ENCODE peak calls at places on chromosome 20, in ten cellular contexts. Y is Caco-2, J is body of pancreas, R is pancreas, S is choroid plexus epithelial cell, K is fibroblast of mammary gland, W is sigmoid colon, E is cardiac muscle cell, M is A549, V is uterus. H is an unnamed sample.

GRCh38 chr20:24578605-24579004 is 109.2 kb downstream of the SYNDIG1 start:
- DNase-seq in Y (no peak), J (no peak), R (no peak), S (no peak), K (no peak), W (no peak), E (no peak), M (no peak), V (no peak), H (no peak)

GRCh38 chr20:23114018-23114417 is 27.9 kb upstream of the CD93 start:
- DNase-seq in Y (no peak), J (no peak), R (no peak), S (peak; percentile 33), K (no peak), W (no peak), E (peak; percentile 47), M (no peak), V (no peak), H (peak; percentile 76)

GRCh38 chr20:51369503-51369902 is 173.0 kb downstream of the NFATC2 start:
- DNase-seq in Y (no peak), J (no peak), R (no peak), S (no peak), K (no peak), W (no peak), E (no peak), M (no peak), V (no peak), H (no peak)

GRCh38 chr20:11894072-11894471 is 23.6 kb upstream of the BTBD3 start:
- DNase-seq in Y (no peak), J (no peak), R (no peak), S (no peak), K (no peak), W (no peak), E (no peak), M (no peak), V (no peak), H (no peak)

GRCh38 chr20:53829086-53829703 is 235.6 kb upstream of the ZNF217 start:
- DNase-seq in Y (peak; percentile 42), J (peak; percentile 17), R (no peak), S (peak; percentile 97), K (peak; percentile 98), W (peak; percentile 68), E (peak; percentile 94), M (peak; percentile 91), V (peak; percentile 47), H (no peak)

GRCh38 chr20:854601-855000 is 21.1 kb downstream of the FAM110A start:
- DNase-seq in Y (no peak), J (no peak), R (no peak), S (no peak), K (no peak), W (no peak), E (no peak), M (no peak), V (no peak), H (no peak)

GRCh38 chr20:41081276-41081814 is 52.7 kb downstream of the TOP1 start:
- DNase-seq in Y (no peak), J (no peak), R (no peak), S (peak; percentile 90), K (peak; percentile 66), W (no peak), E (peak; percentile 30), M (no peak), V (no peak), H (no peak)

GRCh38 chr20:7161690-7162089 is 394.2 kb downstream of the BMP2 start:
- DNase-seq in Y (peak; percentile 53), J (no peak), R (no peak), S (peak; percentile 67), K (no peak), W (no peak), E (peak; percentile 34), M (peak; percentile 9), V (no peak), H (no peak)

GRCh38 chr20:1388706-1389483 is 4.0 kb downstream of the FKBP1A start:
- DNase-seq in Y (no peak), J (no peak), R (no peak), S (no peak), K (no peak), W (no peak), E (no peak), M (no peak), V (no peak), H (no peak)

GRCh38 chr20:53840462-53841000 is 229.9 kb downstream of the BCAS1 start:
- DNase-seq in Y (no peak), J (no peak), R (no peak), S (no peak), K (no peak), W (no peak), E (no peak), M (no peak), V (no peak), H (no peak)

GRCh38 chr20:16017656-16018055 is 555.6 kb downstream of the KIF16B start:
- DNase-seq in Y (no peak), J (no peak), R (no peak), S (no peak), K (peak; percentile 33), W (no peak), E (no peak), M (no peak), V (no peak), H (no peak)

GRCh38 chr20:25394276-25394675 is 3.6 kb upstream of the ABHD12 start:
- DNase-seq in Y (no peak), J (no peak), R (no peak), S (no peak), K (no peak), W (no peak), E (no peak), M (no peak), V (no peak), H (no peak)

GRCh38 chr20:62350629-62351422 is 16.3 kb downstream of the LAMA5 start:
- DNase-seq in Y (no peak), J (no peak), R (no peak), S (no peak), K (no peak), W (no peak), E (no peak), M (no peak), V (no peak), H (peak; percentile 20)

GRCh38 chr20:35618372-35619131 is 2.9 kb downstream of the SPAG4 start:
- DNase-seq in Y (peak; percentile 67), J (peak; percentile 41), R (peak; percentile 46), S (peak; percentile 58), K (peak; percentile 23), W (peak; percentile 72), E (peak; percentile 32), M (no peak), V (no peak), H (peak; percentile 34)

GRCh38 chr20:35618032-35618371 is 2.4 kb downstream of the SPAG4 start:
- DNase-seq in Y (no peak), J (no peak), R (no peak), S (no peak), K (no peak), W (no peak), E (no peak), M (no peak), V (no peak), H (no peak)

GRCh38 chr20:35617397-35618031 is 1.9 kb downstream of the SPAG4 start:
- DNase-seq in Y (peak; percentile 88), J (peak; percentile 75), R (peak; percentile 67), S (peak; percentile 73), K (peak; percentile 58), W (peak; percentile 84), E (peak; percentile 59), M (peak; percentile 75), V (peak; percentile 63), H (peak; percentile 73)

GRCh38 chr20:35620818-35621559 is 5.4 kb downstream of the SPAG4 start:
- DNase-seq in Y (no peak), J (no peak), R (no peak), S (no peak), K (no peak), W (peak; percentile 53), E (no peak), M (no peak), V (no peak), H (no peak)

GRCh38 chr20:35619196-35620095 is 3.8 kb downstream of the SPAG4 start:
- DNase-seq in Y (peak; percentile 98), J (peak; percentile 84), R (peak; percentile 82), S (peak; percentile 83), K (peak; percentile 80), W (peak; percentile 92), E (peak; percentile 86), M (peak; percentile 89), V (peak; percentile 78), H (peak; percentile 84)
- TF ChIP-seq CTCF in Y (peak; percentile 94), J (peak; percentile 23), R (no peak), S (peak; percentile 55), K (peak; percentile 29), W (peak; percentile 10), E (peak; percentile 53), M (peak; percentile 75), V (peak; percentile 32), H (peak; percentile 20)

DNA sequence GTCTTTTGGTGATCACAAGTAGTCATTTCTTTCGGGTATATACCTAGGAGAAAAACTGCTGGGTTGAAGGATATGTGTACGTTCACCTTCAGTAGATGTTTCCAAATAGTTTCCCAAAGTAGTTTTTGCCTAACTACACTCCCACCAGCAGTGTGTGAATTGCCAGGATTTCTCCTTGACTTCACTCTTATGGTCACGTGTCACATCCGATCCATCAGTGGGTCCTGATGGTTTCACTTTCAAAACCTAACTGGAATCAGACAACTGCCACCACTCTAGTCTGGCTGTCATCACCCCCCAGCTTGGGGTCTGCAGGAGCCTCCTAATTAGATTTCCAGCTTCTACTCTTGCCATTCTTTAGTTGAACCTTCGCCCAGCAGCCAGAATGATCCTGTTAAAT is 8.5 kb upstream of the SLC12A5 start:
- DNase-seq in Y (no peak), J (no peak), R (no peak), S (no peak), K (no peak), W (no peak), E (no peak), M (no peak), V (no peak), H (no peak)
- H3K4me3 ChIP-seq in Y (no peak overlapping the region), J (no peak overlapping the region), R (no peak overlapping the region), S (no peak overlapping the region), K (no peak overlapping the region), W (no peak overlapping the region), E (no peak overlapping the region), M (no peak overlapping the region), V (no peak overlapping the region), H (no peak overlapping the region)

DNA sequence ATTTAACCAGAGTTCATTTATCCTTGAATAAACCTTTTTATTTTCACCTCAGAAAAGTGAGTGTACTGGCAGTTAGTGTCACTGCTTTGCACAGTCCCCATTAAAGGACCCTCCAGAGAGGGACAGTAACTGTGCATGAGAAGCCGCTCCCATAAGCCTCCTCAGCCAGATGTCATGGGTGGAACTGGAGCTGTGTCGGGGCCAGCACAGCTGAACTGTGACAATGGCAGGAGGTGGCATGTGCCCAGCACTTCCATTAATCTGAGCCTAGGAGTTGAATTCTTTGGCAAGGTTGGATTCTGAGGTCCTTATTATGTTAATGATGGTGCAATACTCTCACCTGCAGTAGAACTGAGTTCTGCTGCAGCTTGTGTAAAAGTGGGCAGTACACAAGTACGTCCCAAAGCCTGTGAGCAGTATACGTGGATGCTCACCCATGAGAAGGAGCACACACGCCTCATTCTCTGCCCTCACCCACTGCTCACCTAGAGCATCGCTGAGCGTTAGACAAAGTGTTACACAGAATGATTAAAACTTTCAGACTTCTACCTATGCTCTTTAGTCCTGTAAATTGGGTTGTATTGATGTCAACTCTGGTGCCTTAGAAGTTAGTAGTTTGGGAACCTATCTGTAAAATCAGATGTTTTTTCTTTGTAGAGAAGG is 11.9 kb upstream of the CSE1L start:
- DNase-seq in Y (no peak), J (no peak), R (no peak), S (no peak), K (no peak), W (no peak), E (no peak), M (no peak), V (no peak), H (no peak)
- TF ChIP-seq CTCF in Y (no peak), J (no peak), R (no peak), S (no peak), K (no peak), W (no peak), E (no peak), M (no peak), V (no peak), H (no peak)

GRCh38 chr20:21183722-21184121 is 57.8 kb downstream of the KIZ start:
- DNase-seq in Y (no peak), J (no peak), R (no peak), S (no peak), K (peak; percentile 62), W (no peak), E (peak; percentile 40), M (peak; percentile 9), V (no peak), H (no peak)
- H3K4me3 ChIP-seq in Y (no peak overlapping the region), J (no peak overlapping the region), R (no peak overlapping the region), S (no peak overlapping the region), K (no peak overlapping the region), W (no peak overlapping the region), E (no peak overlapping the region), M (no peak overlapping the region), V (no peak overlapping the region), H (no peak overlapping the region)